ENCODE peak calls at places on chromosomes 7 and 10, in five cellular contexts. F is RWPE1, G is IMR-90, E is WERI-Rb-1, B is dorsolateral prefrontal cortex. H is an unnamed sample.

GRCh38 chr10:69337312-69338132 is 59.2 kb downstream of the HK1 start:
- DNase-seq in B (peak; percentile 26), F (peak; percentile 96), E (no peak), G (peak; percentile 86), H (no peak)

GRCh38 chr10:128875030-128875744 is 591.9 kb upstream of the MGMT start:
- DNase-seq in E (no peak), F (peak; percentile 7), B (no peak), G (no peak), H (no peak)

GRCh38 chr7:117323585-117323876 is 673 bp upstream of the WNT2 start:
- DNase-seq in G (no peak), F (no peak), E (no peak), B (no peak), H (no peak)

GRCh38 chr7:19677201-19677600 is 31.6 kb downstream of the POLR1F start:
- DNase-seq in E (no peak), F (no peak), G (no peak), B (no peak), H (no peak)

GRCh38 chr7:3978839-3979238 is 677.8 kb downstream of the SDK1 start:
- DNase-seq in E (no peak), B (no peak), G (no peak), F (no peak), H (no peak)

GRCh38 chr7:147547252-147547897 is 1043.2 kb upstream of the C7orf33 start:
- DNase-seq in E (peak; percentile 72), B (no peak), F (no peak), G (peak; percentile 9), H (no peak)

GRCh38 chr10:35821339-35821911 is 179.3 kb upstream of the FZD8 start:
- DNase-seq in B (no peak), F (no peak), E (peak; percentile 31), G (no peak), H (no peak)

GRCh38 chr7:39951156-39951942 is 1.3 kb downstream of the CDK13 start:
- DNase-seq in F (peak; percentile 44), B (peak; percentile 42), G (peak; percentile 52), E (peak; percentile 64), H (peak; percentile 74)

GRCh38 chr7:36391436-36392198 is 2.0 kb downstream of the ANLN start:
- DNase-seq in E (no peak), B (no peak), G (peak; percentile 24), F (no peak), H (no peak)

GRCh38 chr10:4981722-4982471 is 18.7 kb downstream of the AKR1C1 start:
- DNase-seq in G (peak; percentile 37), B (no peak), F (peak; percentile 9), E (peak; percentile 3), H (peak; percentile 2)

GRCh38 chr10:97497572-97498075 is 598 bp downstream of the MMS19 start:
- DNase-seq in G (peak; percentile 74), F (peak; percentile 94), E (peak; percentile 91), B (peak; percentile 87), H (peak; percentile 68)

GRCh38 chr10:69801094-69801433 is 642 bp upstream of the COL13A1 start:
- DNase-seq in E (peak; percentile 89), B (no peak), F (peak; percentile 73), G (peak; percentile 55), H (peak; percentile 78)

GRCh38 chr10:78362406-78363022 is 328.9 kb downstream of the RPS24 start:
- DNase-seq in E (no peak), F (no peak), B (no peak), G (no peak), H (no peak)

GRCh38 chr10:90337316-90337715 is 520.5 kb downstream of the HTR7 start:
- DNase-seq in G (no peak), F (no peak), E (no peak), B (no peak), H (no peak)

GRCh38 chr10:58588673-58589265 is 76.1 kb downstream of the BICC1 start:
- DNase-seq in B (no peak), E (peak; percentile 10), G (no peak), F (peak; percentile 40), H (peak; percentile 21)

GRCh38 chr10:43856299-43856698 is 207.6 kb upstream of the ZNF32 start:
- DNase-seq in F (no peak), E (no peak), G (no peak), B (no peak), H (no peak)

GRCh38 chr7:135501402-135501801 is 8.5 kb downstream of the CNOT4 start:
- DNase-seq in E (no peak), B (no peak), F (no peak), G (peak; percentile 58), H (no peak)

GRCh38 chr7:133480868-133481267 is 228.0 kb downstream of the EXOC4 start:
- DNase-seq in G (no peak), B (no peak), E (no peak), F (no peak), H (no peak)

GRCh38 chr7:158320328-158320727 is 267.3 kb downstream of the PTPRN2 start:
- DNase-seq in G (no peak), F (no peak), B (no peak), E (no peak), H (no peak)

GRCh38 chr10:84683980-84684740 is 355.8 kb downstream of the CCSER2 start:
- DNase-seq in F (no peak), G (no peak), B (no peak), E (no peak), H (no peak)

GRCh38 chr10:126256864-126257263 is 131.4 kb downstream of the ADAM12 start:
- DNase-seq in B (no peak), G (no peak), F (no peak), E (peak; percentile 54), H (peak; percentile 16)

GRCh38 chr10:26801831-26802230 is 58.9 kb downstream of the ABI1 start:
- DNase-seq in E (no peak), F (no peak), B (no peak), G (no peak), H (no peak)

GRCh38 chr10:91653214-91653875 is 20.5 kb upstream of the PPP1R3C start:
- DNase-seq in G (peak; percentile 77), B (no peak), F (peak; percentile 90), E (no peak), H (no peak)

GRCh38 chr7:20033621-20034200 is 183.5 kb downstream of the MACC1 start:
- DNase-seq in F (no peak), E (no peak), G (peak; percentile 73), B (no peak), H (no peak)

GRCh38 chr7:137970263-137970975 is 31.5 kb downstream of the CREB3L2 start:
- DNase-seq in E (no peak), B (no peak), G (peak; percentile 85), F (peak; percentile 47), H (no peak)

GRCh38 chr10:31262672-31263071 is 56.3 kb upstream of the ZEB1 start:
- DNase-seq in F (no peak), G (peak; percentile 69), E (no peak), B (no peak), H (no peak)

DNA sequence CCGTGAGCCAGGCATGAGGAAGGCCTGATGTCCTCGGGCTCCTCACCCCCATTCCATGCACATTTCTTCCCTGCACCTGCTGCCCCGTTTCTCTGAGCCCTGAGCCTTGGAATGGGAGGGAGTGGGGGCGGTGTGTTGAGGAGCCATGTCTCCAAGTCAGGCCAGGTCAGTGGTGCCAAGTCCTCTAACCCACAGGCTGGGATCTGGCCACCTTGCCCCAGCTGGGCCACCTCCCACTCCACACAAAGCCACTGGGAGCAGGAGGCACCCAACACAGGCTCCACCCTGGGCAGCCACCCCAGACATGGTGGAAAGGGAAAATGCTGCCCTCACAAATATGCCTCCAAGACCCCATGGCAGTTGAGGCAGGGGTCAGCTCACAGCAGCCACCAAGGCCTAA is 27.7 kb downstream of the ZCCHC24 start:
- DNase-seq in E (no peak), G (no peak), B (no peak), F (no peak), H (no peak)
- TF ChIP-seq CTCF in E (no peak), G (no peak), B (no peak), F (no peak), H (no peak)

GRCh38 chr7:47804767-47805545 is 143.3 kb downstream of the PKD1L1 start:
- DNase-seq in F (peak; percentile 18), B (no peak), E (no peak), G (peak; percentile 75), H (no peak)

GRCh38 chr7:47801423-47801822 is 146.8 kb downstream of the PKD1L1 start:
- DNase-seq in E (no peak), G (no peak), B (no peak), F (peak; percentile 42), H (no peak)

GRCh38 chr7:47799529-47799928 is 148.7 kb downstream of the PKD1L1 start:
- DNase-seq in B (no peak), F (no peak), E (no peak), G (peak; percentile 50), H (no peak)

GRCh38 chr7:47803846-47804245 is 144.4 kb downstream of the PKD1L1 start:
- DNase-seq in E (no peak), B (no peak), F (no peak), G (no peak), H (no peak)

GRCh38 chr7:47803029-47803428 is 145.2 kb downstream of the PKD1L1 start:
- DNase-seq in B (no peak), F (no peak), G (no peak), E (no peak), H (no peak)
- TF ChIP-seq CTCF in B (no peak), F (no peak), G (no peak), E (no peak), H (no peak)

DNA sequence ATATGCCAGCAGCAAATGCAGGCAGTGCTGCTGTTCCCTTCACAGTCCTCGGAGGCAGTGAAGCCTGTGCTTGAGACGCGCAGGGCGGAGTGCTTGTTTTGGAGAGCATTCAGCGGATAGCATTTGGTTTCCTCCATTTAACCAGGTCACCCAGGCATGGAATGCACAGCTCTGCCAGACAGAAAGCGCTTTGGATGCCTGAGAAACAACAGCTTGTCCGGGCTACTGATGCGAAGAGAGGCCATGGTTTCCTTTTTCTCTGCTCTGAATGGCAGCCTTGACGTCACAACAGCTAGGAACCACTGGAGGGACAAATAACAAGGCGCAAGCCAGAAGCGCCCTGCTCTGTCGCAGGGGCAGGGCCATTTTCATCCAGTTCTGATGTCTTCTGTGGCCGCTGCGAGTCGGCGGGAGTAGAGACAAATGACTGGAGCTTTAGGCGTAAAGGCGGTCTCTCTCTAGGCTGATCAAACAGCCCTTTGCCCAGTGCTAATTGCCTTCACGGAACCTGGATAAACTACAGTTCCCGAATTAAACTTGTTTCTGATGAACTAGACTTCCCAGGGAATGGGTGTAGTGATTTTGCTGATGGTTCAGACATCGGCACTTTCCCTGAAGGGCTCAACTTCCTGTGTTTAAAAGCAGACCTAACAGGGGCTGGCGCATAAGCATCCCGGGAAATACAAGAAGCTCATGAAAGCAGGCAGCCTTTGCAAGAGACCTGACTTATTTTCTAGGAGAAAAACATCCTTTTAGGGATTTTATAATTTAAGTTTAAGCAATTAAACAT is 187.6 kb upstream of the KLF14 start:
- DNase-seq in G (peak; percentile 85), F (no peak), E (no peak), B (peak; percentile 77), H (peak; percentile 59)
- TF ChIP-seq CTCF in G (no peak), F (no peak), E (no peak), B (no peak), H (no peak)

GRCh38 chr7:55174456-55174855 is 155.6 kb downstream of the EGFR start:
- DNase-seq in E (no peak), B (no peak), G (no peak), F (no peak), H (no peak)

GRCh38 chr7:55172881-55173609 is 154.2 kb downstream of the EGFR start:
- DNase-seq in F (no peak), E (no peak), G (no peak), B (no peak), H (no peak)

GRCh38 chr7:55174856-55175255 is 156.0 kb downstream of the EGFR start:
- DNase-seq in G (no peak), F (no peak), B (no peak), E (no peak), H (no peak)

GRCh38 chr7:55172161-55172560 is 153.3 kb downstream of the EGFR start:
- DNase-seq in F (no peak), E (no peak), B (no peak), G (peak; percentile 50), H (no peak)

GRCh38 chr7:55173671-55174070 is 154.9 kb downstream of the EGFR start:
- DNase-seq in G (no peak), E (no peak), B (no peak), F (no peak), H (no peak)
- TF ChIP-seq CTCF in G (no peak), E (peak; percentile 5), B (no peak), F (no peak), H (no peak)

H was measured in nephron progenitor cell.